ENCODE peak calls at places on chromosomes 16 and 17, in six cellular contexts. One of them, this sample, is unnamed.

GRCh38 chr17:61451538-61452300 is 503 bp upstream of the TBX4 start:
- DNase-seq in amygdala: no peak
- DNase-seq in GM03348: peak; percentile 50
- DNase-seq in stimulated activated CD4-positive, alpha-beta T cell treated with anti-CD3 and anti-CD28 coated beads, Interleukin-2, amount 100 ng/mL, for 24 hours: no peak
- DNase-seq in spleen: no peak
- DNase-seq in iPS-NIHi11: peak; percentile 67
- DNase-seq in this sample: peak; percentile 64

GRCh38 chr17:51046527-51047384 is 73.9 kb downstream of the SPAG9 start:
- DNase-seq in amygdala: peak; percentile 92
- DNase-seq in GM03348: peak; percentile 81
- DNase-seq in stimulated activated CD4-positive, alpha-beta T cell treated with anti-CD3 and anti-CD28 coated beads, Interleukin-2, amount 100 ng/mL, for 24 hours: no peak
- DNase-seq in spleen: no peak
- DNase-seq in iPS-NIHi11: peak; percentile 88
- DNase-seq in this sample: peak; percentile 95

GRCh38 chr17:61411114-61411943 is 11.7 kb downstream of the TBX2 start:
- DNase-seq in amygdala: no peak
- DNase-seq in GM03348: peak; percentile 69
- DNase-seq in stimulated activated CD4-positive, alpha-beta T cell treated with anti-CD3 and anti-CD28 coated beads, Interleukin-2, amount 100 ng/mL, for 24 hours: no peak
- DNase-seq in spleen: peak; percentile 85
- DNase-seq in iPS-NIHi11: peak; percentile 55
- DNase-seq in this sample: peak; percentile 70

GRCh38 chr16:47140686-47141085 is 3.1 kb downstream of the NETO2 start:
- DNase-seq in amygdala: no peak
- DNase-seq in GM03348: no peak
- DNase-seq in stimulated activated CD4-positive, alpha-beta T cell treated with anti-CD3 and anti-CD28 coated beads, Interleukin-2, amount 100 ng/mL, for 24 hours: no peak
- DNase-seq in spleen: no peak
- DNase-seq in iPS-NIHi11: no peak
- DNase-seq in this sample: no peak

GRCh38 chr17:78473951-78474630 is 95.6 kb downstream of the PGS1 start:
- DNase-seq in amygdala: no peak
- DNase-seq in GM03348: no peak
- DNase-seq in stimulated activated CD4-positive, alpha-beta T cell treated with anti-CD3 and anti-CD28 coated beads, Interleukin-2, amount 100 ng/mL, for 24 hours: no peak
- DNase-seq in spleen: no peak
- DNase-seq in iPS-NIHi11: no peak
- DNase-seq in this sample: no peak

GRCh38 chr16:14405611-14406537 is 224.2 kb downstream of the PARN start:
- DNase-seq in amygdala: no peak
- DNase-seq in GM03348: peak; percentile 39
- DNase-seq in stimulated activated CD4-positive, alpha-beta T cell treated with anti-CD3 and anti-CD28 coated beads, Interleukin-2, amount 100 ng/mL, for 24 hours: peak; percentile 19
- DNase-seq in spleen: no peak
- DNase-seq in iPS-NIHi11: peak; percentile 90
- DNase-seq in this sample: peak; percentile 89

GRCh38 chr17:17042851-17043667 is 802 bp downstream of the MPRIP start:
- DNase-seq in amygdala: no peak
- DNase-seq in GM03348: peak; percentile 45
- DNase-seq in stimulated activated CD4-positive, alpha-beta T cell treated with anti-CD3 and anti-CD28 coated beads, Interleukin-2, amount 100 ng/mL, for 24 hours: no peak
- DNase-seq in spleen: peak; percentile 86
- DNase-seq in iPS-NIHi11: no peak
- DNase-seq in this sample: peak; percentile 54

GRCh38 chr16:83727018-83727417 is 80.8 kb upstream of the HSBP1 start:
- DNase-seq in amygdala: no peak
- DNase-seq in GM03348: no peak
- DNase-seq in stimulated activated CD4-positive, alpha-beta T cell treated with anti-CD3 and anti-CD28 coated beads, Interleukin-2, amount 100 ng/mL, for 24 hours: no peak
- DNase-seq in spleen: no peak
- DNase-seq in iPS-NIHi11: no peak
- DNase-seq in this sample: no peak

GRCh38 chr17:57986841-57987581 is 1.0 kb downstream of the VEZF1 start:
- DNase-seq in amygdala: peak; percentile 58
- DNase-seq in GM03348: peak; percentile 66
- DNase-seq in stimulated activated CD4-positive, alpha-beta T cell treated with anti-CD3 and anti-CD28 coated beads, Interleukin-2, amount 100 ng/mL, for 24 hours: peak; percentile 47
- DNase-seq in spleen: peak; percentile 87
- DNase-seq in iPS-NIHi11: peak; percentile 65
- DNase-seq in this sample: peak; percentile 62

GRCh38 chr16:3164121-3164991 is 23.6 kb upstream of the OR1F1 start:
- DNase-seq in amygdala: no peak
- DNase-seq in GM03348: no peak
- DNase-seq in stimulated activated CD4-positive, alpha-beta T cell treated with anti-CD3 and anti-CD28 coated beads, Interleukin-2, amount 100 ng/mL, for 24 hours: no peak
- DNase-seq in spleen: peak; percentile 63
- DNase-seq in iPS-NIHi11: no peak
- DNase-seq in this sample: no peak

GRCh38 chr17:56297142-56297541 is 143.9 kb downstream of the ANKFN1 start:
- DNase-seq in amygdala: no peak
- DNase-seq in GM03348: peak; percentile 68
- DNase-seq in stimulated activated CD4-positive, alpha-beta T cell treated with anti-CD3 and anti-CD28 coated beads, Interleukin-2, amount 100 ng/mL, for 24 hours: no peak
- DNase-seq in spleen: no peak
- DNase-seq in iPS-NIHi11: no peak
- DNase-seq in this sample: no peak

GRCh38 chr17:4032738-4033137 is 68.5 kb upstream of the ATP2A3 start:
- DNase-seq in amygdala: no peak
- DNase-seq in GM03348: no peak
- DNase-seq in stimulated activated CD4-positive, alpha-beta T cell treated with anti-CD3 and anti-CD28 coated beads, Interleukin-2, amount 100 ng/mL, for 24 hours: no peak
- DNase-seq in spleen: no peak
- DNase-seq in iPS-NIHi11: peak; percentile 26
- DNase-seq in this sample: peak; percentile 34

GRCh38 chr17:4420692-4421131 is 13.0 kb upstream of the SPNS3 start:
- DNase-seq in amygdala: peak; percentile 71
- DNase-seq in GM03348: peak; percentile 84
- DNase-seq in stimulated activated CD4-positive, alpha-beta T cell treated with anti-CD3 and anti-CD28 coated beads, Interleukin-2, amount 100 ng/mL, for 24 hours: peak; percentile 57
- DNase-seq in spleen: no peak
- DNase-seq in iPS-NIHi11: peak; percentile 86
- DNase-seq in this sample: peak; percentile 90

GRCh38 chr16:11669380-11670146 is 1.3 kb downstream of the SNN start:
- DNase-seq in amygdala: peak; percentile 39
- DNase-seq in GM03348: no peak
- DNase-seq in stimulated activated CD4-positive, alpha-beta T cell treated with anti-CD3 and anti-CD28 coated beads, Interleukin-2, amount 100 ng/mL, for 24 hours: no peak
- DNase-seq in spleen: peak; percentile 91
- DNase-seq in iPS-NIHi11: no peak
- DNase-seq in this sample: peak; percentile 25

GRCh38 chr17:80449930-80450576 is 26.4 kb downstream of the NPTX1 start:
- DNase-seq in amygdala: no peak
- DNase-seq in GM03348: no peak
- DNase-seq in stimulated activated CD4-positive, alpha-beta T cell treated with anti-CD3 and anti-CD28 coated beads, Interleukin-2, amount 100 ng/mL, for 24 hours: no peak
- DNase-seq in spleen: no peak
- DNase-seq in iPS-NIHi11: no peak
- DNase-seq in this sample: no peak

GRCh38 chr17:49180303-49180702 is 30.1 kb downstream of the GNGT2 start:
- DNase-seq in amygdala: peak; percentile 53
- DNase-seq in GM03348: peak; percentile 84
- DNase-seq in stimulated activated CD4-positive, alpha-beta T cell treated with anti-CD3 and anti-CD28 coated beads, Interleukin-2, amount 100 ng/mL, for 24 hours: peak; percentile 75
- DNase-seq in spleen: peak; percentile 87
- DNase-seq in iPS-NIHi11: peak; percentile 84
- DNase-seq in this sample: peak; percentile 90